ENCODE peak calls at places on chromosomes 6 and 20, in eight cellular contexts. N is occipital lobe; I is foreskin fibroblast; U is LoVo; Y is iPS-NIHi11; R is B cell; V is RCC 7860; Z is stimulated activated CD8-positive, alpha-beta memory T cell treated with anti-CD3 and anti-CD28 coated beads, Interleukin-4, amount 100 ng/mL, for 24 hours. H is an unnamed sample.

GRCh38 chr20:55174172-55174571 is 698.8 kb downstream of the DOK5 start:
- DNase-seq in N (no peak), I (no peak), U (peak), Y (no peak), R (no peak), V (no peak), Z (no peak), H (no peak)

GRCh38 chr6:98579089-98579488 is 255.3 kb upstream of the POU3F2 start:
- DNase-seq in N (no peak), I (no peak), U (no peak), Y (no peak), R (no peak), V (no peak), Z (no peak), H (no peak)

GRCh38 chr6:56842602-56843475 is 112.1 kb upstream of the BEND6 start:
- DNase-seq in N (peak), I (no peak), U (peak), Y (peak), R (peak), V (no peak), Z (no peak), H (no peak)

GRCh38 chr20:391041-391711 is 10.6 kb downstream of the TRIB3 start:
- DNase-seq in N (no peak), I (no peak), U (no peak), Y (no peak), R (no peak), V (peak), Z (no peak), H (no peak)

GRCh38 chr20:19838495-19838894 is 80.4 kb downstream of the RIN2 start:
- DNase-seq in N (no peak), I (no peak), U (no peak), Y (no peak), R (no peak), V (no peak), Z (no peak), H (no peak)

GRCh38 chr20:34709836-34710567 is 5.9 kb downstream of the TP53INP2 start:
- DNase-seq in N (peak), I (peak), U (peak), Y (peak), R (peak), V (no peak), Z (peak), H (peak)

GRCh38 chr6:23316131-23316530 is 746.8 kb downstream of the HDGFL1 start:
- DNase-seq in N (no peak), I (peak), U (no peak), Y (no peak), R (no peak), V (no peak), Z (no peak), H (no peak)

GRCh38 chr20:257419-257818 is at the start of gene DEFB132:
- DNase-seq in N (no peak), I (no peak), U (no peak), Y (no peak), R (no peak), V (no peak), Z (no peak), H (no peak)

GRCh38 chr20:4919047-4919704 is 82.1 kb downstream of the SLC23A2 start:
- DNase-seq in N (no peak), I (no peak), U (no peak), Y (no peak), R (no peak), V (no peak), Z (no peak), H (no peak)

GRCh38 chr20:57179265-57179664 is 87.2 kb downstream of the BMP7 start:
- DNase-seq in N (no peak), I (no peak), U (no peak), Y (no peak), R (no peak), V (no peak), Z (no peak), H (no peak)

GRCh38 chr6:4775591-4776492 is at the start of gene CDYL:
- DNase-seq in N (peak), I (peak), U (peak), Y (peak), R (peak), V (peak), Z (peak), H (peak)

GRCh38 chr20:6122111-6122872 is 538 bp downstream of the FERMT1 start:
- DNase-seq in N (no peak), I (peak), U (peak), Y (no peak), R (no peak), V (no peak), Z (no peak), H (no peak)

GRCh38 chr6:143958839-143959399 is 49.1 kb downstream of the PLAGL1 start:
- DNase-seq in N (no peak), I (no peak), U (no peak), Y (peak), R (no peak), V (no peak), Z (no peak), H (no peak)

GRCh38 chr6:127547909-127548649 is 28.9 kb upstream of the C6orf58 start:
- DNase-seq in N (no peak), I (no peak), U (no peak), Y (no peak), R (no peak), V (no peak), Z (no peak), H (no peak)

GRCh38 chr6:77463881-77464867 is 883 bp upstream of the HTR1B start:
- DNase-seq in N (no peak), I (peak), U (no peak), Y (peak), R (no peak), V (no peak), Z (no peak), H (no peak)

GRCh38 chr20:2752631-2753455 is 47.6 kb downstream of the CPXM1 start:
- DNase-seq in N (no peak), I (peak), U (peak), Y (peak), R (peak), V (no peak), Z (no peak), H (no peak)

GRCh38 chr6:117371492-117371891 is 54.2 kb downstream of the ROS1 start:
- DNase-seq in N (no peak), I (no peak), U (no peak), Y (no peak), R (no peak), V (no peak), Z (no peak), H (no peak)

GRCh38 chr20:9555781-9556180 is 41.4 kb downstream of the LAMP5 start:
- DNase-seq in N (no peak), I (peak), U (no peak), Y (no peak), R (no peak), V (peak), Z (no peak), H (no peak)

GRCh38 chr6:111468329-111469012 is 14.5 kb downstream of the REV3L start:
- DNase-seq in N (no peak), I (no peak), U (no peak), Y (no peak), R (no peak), V (no peak), Z (no peak), H (no peak)

GRCh38 chr6:145587342-145587741 is 148.0 kb downstream of the EPM2A start:
- DNase-seq in N (no peak), I (no peak), U (no peak), Y (no peak), R (no peak), V (no peak), Z (no peak), H (no peak)

GRCh38 chr20:362271-363254 is 15.7 kb downstream of the NRSN2 start:
- DNase-seq in N (peak), I (peak), U (peak), Y (peak), R (peak), V (peak), Z (no peak), H (peak)

GRCh38 chr6:151229401-151230276 is 10.1 kb upstream of the AKAP12 start:
- DNase-seq in N (no peak), I (no peak), U (no peak), Y (no peak), R (no peak), V (no peak), Z (peak), H (no peak)

GRCh38 chr20:50837532-50838321 is 42.9 kb downstream of the BCAS4 start:
- DNase-seq in N (no peak), I (peak), U (no peak), Y (no peak), R (no peak), V (no peak), Z (no peak), H (no peak)